ENCODE peak calls at places on chromosomes 5 and 9, in nine cellular contexts. A is epithelial cell of prostate; V is stimulated activated CD4-positive, alpha-beta T cell treated with anti-CD3 and anti-CD28 coated beads, Interleukin-12 subunit alpha, Interleukin-12 subunit beta, amount 100 ng/mL, for 4 hours; K is T-helper 2 cell; B is A172; Z is Peyer's patch; U is stimulated activated naive B cell treated with anti-CD40 and anti-IgM and Interleukin-4, amounts not matched to agents 10 μg/mL and 1 μg/mL and 100 μg/mL, for 72 hours; G is astrocyte of the spinal cord; Q is nucleus accumbens. O is an unnamed sample.

GRCh38 chr9:105114318-105114717 is 130.1 kb upstream of the SLC44A1 start:
- DNase-seq in B (no peak), Z (no peak), A (no peak), U (no peak), K (peak; percentile 11), G (no peak), Q (no peak), V (no peak), O (no peak)

GRCh38 chr9:96116275-96117051 is 185.5 kb downstream of the HSD17B3 start:
- DNase-seq in U (no peak), Z (peak; percentile 52), Q (peak; percentile 95), V (no peak), K (no peak), B (no peak), G (no peak), A (no peak), O (no peak)

GRCh38 chr5:91403404-91403803 is 20.3 kb upstream of the ARRDC3 start:
- DNase-seq in U (no peak), B (no peak), Z (no peak), A (no peak), G (peak; percentile 16), V (no peak), Q (no peak), K (no peak), O (no peak)

GRCh38 chr9:112663681-112664080 is 54.2 kb downstream of the INIP start:
- DNase-seq in V (no peak), B (no peak), K (no peak), G (no peak), A (no peak), U (no peak), Z (no peak), Q (no peak), O (no peak)

GRCh38 chr9:135865531-135865930 is 41.8 kb downstream of the CAMSAP1 start:
- DNase-seq in G (no peak), K (no peak), V (no peak), B (no peak), Z (no peak), A (no peak), U (no peak), Q (no peak), O (no peak)

GRCh38 chr9:69472101-69472625 is 147.1 kb downstream of the ENTREP1 start:
- DNase-seq in A (no peak), Z (no peak), K (no peak), B (no peak), V (no peak), Q (no peak), U (no peak), G (no peak), O (no peak)

GRCh38 chr5:97134634-97135033 is 7.8 kb downstream of the LIX1 start:
- DNase-seq in B (no peak), V (no peak), Z (no peak), K (no peak), A (no peak), Q (no peak), G (no peak), U (no peak), O (no peak)

GRCh38 chr9:96232539-96233241 is 69.3 kb downstream of the HSD17B3 start:
- DNase-seq in B (peak; percentile 67), A (no peak), Q (no peak), Z (peak; percentile 63), K (peak; percentile 49), G (peak; percentile 51), V (peak; percentile 17), U (no peak), O (peak; percentile 62)

GRCh38 chr5:58246521-58246944 is 213.4 kb downstream of the PLK2 start:
- DNase-seq in B (peak; percentile 53), V (no peak), U (no peak), K (no peak), G (no peak), A (no peak), Z (no peak), Q (no peak), O (no peak)

GRCh38 chr5:110726249-110727024 is at the start of gene TMEM232:
- DNase-seq in Z (peak; percentile 88), K (peak; percentile 88), B (peak; percentile 68), Q (peak; percentile 34), A (peak; percentile 55), U (peak; percentile 46), G (peak; percentile 80), V (peak; percentile 60), O (no peak)

O was measured in HAP-1.